ENCODE peak calls at places on chromosomes 11 and 22, in nine cellular contexts. One of them, this sample, is unnamed. For H3K4me1, the result is how much of the 10 kb centered on the place peaks cover.

GRCh38 chr11:123431619-123432018 is 1.6 kb downstream of the GRAMD1B start:
- DNase-seq in right lobe of liver: no peak
- DNase-seq in tibial artery: no peak
- DNase-seq in right atrium auricular region: no peak
- DNase-seq in transverse colon: no peak
- DNase-seq in CD8-positive, alpha-beta T cell: no peak
- DNase-seq in gastrocnemius medialis: no peak
- DNase-seq in mucosa of descending colon: no peak
- DNase-seq in foreskin keratinocyte: no peak
- DNase-seq in this sample: no peak

GRCh38 chr11:21121991-21122390 is 452.6 kb downstream of the NELL1 start:
- DNase-seq in right lobe of liver: no peak
- DNase-seq in tibial artery: no peak
- DNase-seq in right atrium auricular region: no peak
- DNase-seq in transverse colon: no peak
- DNase-seq in CD8-positive, alpha-beta T cell: no peak
- DNase-seq in gastrocnemius medialis: no peak
- DNase-seq in mucosa of descending colon: no peak
- DNase-seq in foreskin keratinocyte: no peak
- DNase-seq in this sample: no peak

GRCh38 chr11:66489636-66490035 is 9.4 kb downstream of the DPP3 start:
- DNase-seq in right lobe of liver: no peak
- DNase-seq in tibial artery: no peak
- DNase-seq in right atrium auricular region: no peak
- DNase-seq in transverse colon: no peak
- DNase-seq in CD8-positive, alpha-beta T cell: no peak
- DNase-seq in gastrocnemius medialis: no peak
- DNase-seq in mucosa of descending colon: no peak
- DNase-seq in foreskin keratinocyte: no peak
- DNase-seq in this sample: no peak

GRCh38 chr11:61908730-61909622 is 8.4 kb downstream of the RAB3IL1 start:
- DNase-seq in right lobe of liver: peak
- DNase-seq in tibial artery: no peak
- DNase-seq in right atrium auricular region: no peak
- DNase-seq in transverse colon: peak
- DNase-seq in CD8-positive, alpha-beta T cell: no peak
- DNase-seq in gastrocnemius medialis: peak
- DNase-seq in mucosa of descending colon: peak
- DNase-seq in foreskin keratinocyte: no peak
- DNase-seq in this sample: no peak

GRCh38 chr22:29487587-29487986 is 7.6 kb downstream of the NEFH start:
- DNase-seq in right lobe of liver: no peak
- DNase-seq in tibial artery: no peak
- DNase-seq in right atrium auricular region: no peak
- DNase-seq in transverse colon: no peak
- DNase-seq in CD8-positive, alpha-beta T cell: no peak
- DNase-seq in gastrocnemius medialis: no peak
- DNase-seq in mucosa of descending colon: no peak
- DNase-seq in foreskin keratinocyte: no peak
- DNase-seq in this sample: no peak

GRCh38 chr11:8228206-8228605 is 35.5 kb downstream of the LMO1 start:
- DNase-seq in right lobe of liver: no peak
- DNase-seq in tibial artery: no peak
- DNase-seq in right atrium auricular region: no peak
- DNase-seq in transverse colon: no peak
- DNase-seq in CD8-positive, alpha-beta T cell: no peak
- DNase-seq in gastrocnemius medialis: no peak
- DNase-seq in mucosa of descending colon: no peak
- DNase-seq in foreskin keratinocyte: no peak
- DNase-seq in this sample: peak

GRCh38 chr22:37082251-37082650 is 27.3 kb downstream of the TMPRSS6 start:
- DNase-seq in right lobe of liver: no peak
- DNase-seq in tibial artery: no peak
- DNase-seq in right atrium auricular region: no peak
- DNase-seq in transverse colon: no peak
- DNase-seq in CD8-positive, alpha-beta T cell: no peak
- DNase-seq in gastrocnemius medialis: no peak
- DNase-seq in mucosa of descending colon: no peak
- DNase-seq in foreskin keratinocyte: no peak
- DNase-seq in this sample: no peak

GRCh38 chr11:57458060-57458409 is 2.3 kb upstream of the RTN4RL2 start:
- DNase-seq in right lobe of liver: no peak
- DNase-seq in tibial artery: no peak
- DNase-seq in right atrium auricular region: no peak
- DNase-seq in transverse colon: no peak
- DNase-seq in CD8-positive, alpha-beta T cell: no peak
- DNase-seq in gastrocnemius medialis: no peak
- DNase-seq in mucosa of descending colon: no peak
- DNase-seq in foreskin keratinocyte: no peak
- DNase-seq in this sample: no peak

GRCh38 chr22:32558681-32559355 is 84.2 kb downstream of the FBXO7 start:
- DNase-seq in right lobe of liver: no peak
- DNase-seq in tibial artery: peak
- DNase-seq in right atrium auricular region: peak
- DNase-seq in transverse colon: peak
- DNase-seq in CD8-positive, alpha-beta T cell: no peak
- DNase-seq in gastrocnemius medialis: no peak
- DNase-seq in mucosa of descending colon: peak
- DNase-seq in foreskin keratinocyte: peak
- DNase-seq in this sample: no peak

GRCh38 chr11:78564889-78565467 is 9.7 kb downstream of the NARS2 start:
- DNase-seq in right lobe of liver: no peak
- DNase-seq in tibial artery: no peak
- DNase-seq in right atrium auricular region: no peak
- DNase-seq in transverse colon: no peak
- DNase-seq in CD8-positive, alpha-beta T cell: no peak
- DNase-seq in gastrocnemius medialis: no peak
- DNase-seq in mucosa of descending colon: no peak
- DNase-seq in foreskin keratinocyte: no peak
- DNase-seq in this sample: no peak

GRCh38 chr22:17811119-17811518 is 36.9 kb upstream of the BID start:
- DNase-seq in right lobe of liver: no peak
- DNase-seq in tibial artery: no peak
- DNase-seq in right atrium auricular region: no peak
- DNase-seq in transverse colon: no peak
- DNase-seq in CD8-positive, alpha-beta T cell: no peak
- DNase-seq in gastrocnemius medialis: no peak
- DNase-seq in mucosa of descending colon: no peak
- DNase-seq in foreskin keratinocyte: no peak
- DNase-seq in this sample: no peak

GRCh38 chr11:104899226-104899625 is 966 bp upstream of the CASP12 start:
- DNase-seq in right lobe of liver: no peak
- DNase-seq in tibial artery: no peak
- DNase-seq in right atrium auricular region: no peak
- DNase-seq in transverse colon: no peak
- DNase-seq in CD8-positive, alpha-beta T cell: no peak
- DNase-seq in gastrocnemius medialis: no peak
- DNase-seq in mucosa of descending colon: no peak
- DNase-seq in foreskin keratinocyte: no peak
- DNase-seq in this sample: no peak

GRCh38 chr22:38097557-38098409 is 12.7 kb downstream of the BAIAP2L2 start:
- DNase-seq in right lobe of liver: peak
- DNase-seq in tibial artery: no peak
- DNase-seq in right atrium auricular region: no peak
- DNase-seq in transverse colon: no peak
- DNase-seq in CD8-positive, alpha-beta T cell: no peak
- DNase-seq in gastrocnemius medialis: no peak
- DNase-seq in mucosa of descending colon: peak
- DNase-seq in foreskin keratinocyte: no peak
- DNase-seq in this sample: no peak

GRCh38 chr22:21447694-21448402 is 19.3 kb upstream of the TMEM191C start:
- DNase-seq in right lobe of liver: peak
- DNase-seq in tibial artery: peak
- DNase-seq in right atrium auricular region: no peak
- DNase-seq in transverse colon: no peak
- DNase-seq in CD8-positive, alpha-beta T cell: no peak
- DNase-seq in gastrocnemius medialis: no peak
- DNase-seq in mucosa of descending colon: peak
- DNase-seq in foreskin keratinocyte: no peak
- DNase-seq in this sample: peak
- TF ChIP-seq CTCF in right lobe of liver: no peak
- TF ChIP-seq CTCF in tibial artery: no peak
- TF ChIP-seq CTCF in right atrium auricular region: no peak
- TF ChIP-seq CTCF in transverse colon: no peak
- TF ChIP-seq CTCF in CD8-positive, alpha-beta T cell: no peak
- TF ChIP-seq CTCF in gastrocnemius medialis: no peak
- TF ChIP-seq CTCF in mucosa of descending colon: no peak
- TF ChIP-seq CTCF in foreskin keratinocyte: peak
- TF ChIP-seq CTCF in this sample: no peak

GRCh38 chr11:44914105-44914504 is 36.6 kb downstream of the TP53I11 start:
- DNase-seq in right lobe of liver: no peak
- DNase-seq in tibial artery: no peak
- DNase-seq in right atrium auricular region: no peak
- DNase-seq in transverse colon: no peak
- DNase-seq in CD8-positive, alpha-beta T cell: no peak
- DNase-seq in gastrocnemius medialis: no peak
- DNase-seq in mucosa of descending colon: no peak
- DNase-seq in foreskin keratinocyte: no peak
- DNase-seq in this sample: no peak
- H3K4me1 ChIP-seq in right lobe of liver: under half
- H3K4me1 ChIP-seq in tibial artery: under half
- H3K4me1 ChIP-seq in right atrium auricular region: under half
- H3K4me1 ChIP-seq in transverse colon: under half
- H3K4me1 ChIP-seq in CD8-positive, alpha-beta T cell: under half
- H3K4me1 ChIP-seq in gastrocnemius medialis: under half
- H3K4me1 ChIP-seq in mucosa of descending colon: under half
- H3K4me1 ChIP-seq in foreskin keratinocyte: under half
- H3K4me1 ChIP-seq in this sample: under half

DNA sequence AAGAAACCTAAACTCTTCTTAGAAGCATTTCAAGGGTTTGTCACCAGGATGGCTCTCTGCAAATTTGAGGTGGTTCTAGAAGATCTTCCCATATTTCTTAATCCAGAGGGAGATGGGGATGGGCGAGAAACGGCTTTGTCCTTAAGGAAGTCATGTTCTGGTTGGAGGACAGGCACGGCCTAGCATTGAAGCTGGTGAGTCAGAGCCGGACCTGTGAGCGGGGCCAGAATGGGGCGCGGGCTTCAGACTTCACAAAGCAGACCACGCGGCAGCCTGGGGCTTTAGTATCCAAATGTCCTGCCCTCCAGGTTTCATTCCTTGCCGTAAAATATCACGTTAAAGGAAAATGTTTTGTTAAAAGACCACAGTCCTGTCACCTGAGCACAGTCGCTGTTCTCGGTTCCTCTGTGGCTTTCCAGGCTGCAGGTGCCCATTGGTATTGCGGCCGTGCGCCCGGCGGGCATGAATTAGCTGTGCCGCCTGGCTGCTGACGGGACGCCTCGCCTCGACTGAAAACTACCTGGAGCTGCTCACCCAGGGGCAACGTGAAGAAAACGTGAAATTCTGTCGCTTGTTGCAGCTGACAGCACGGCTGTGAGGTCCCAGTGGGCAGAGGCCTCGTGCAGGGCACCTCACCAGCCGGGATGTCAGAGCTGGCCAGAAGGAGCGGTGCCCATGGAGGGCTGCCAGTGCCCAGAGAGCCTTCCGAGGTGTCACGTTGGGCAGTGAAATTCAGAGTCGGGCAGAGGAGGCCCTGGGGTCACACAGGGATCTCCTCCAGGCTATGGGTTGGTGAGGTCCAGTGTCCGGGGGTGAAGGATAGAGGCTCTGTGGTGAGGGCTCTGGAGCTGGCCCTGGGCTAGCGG is 59.0 kb downstream of the LRP5 start:
- DNase-seq in right lobe of liver: peak
- DNase-seq in tibial artery: peak
- DNase-seq in right atrium auricular region: peak
- DNase-seq in transverse colon: peak
- DNase-seq in CD8-positive, alpha-beta T cell: no peak
- DNase-seq in gastrocnemius medialis: no peak
- DNase-seq in mucosa of descending colon: peak
- DNase-seq in foreskin keratinocyte: no peak
- DNase-seq in this sample: no peak
- TF ChIP-seq CTCF in right lobe of liver: no peak
- TF ChIP-seq CTCF in tibial artery: no peak
- TF ChIP-seq CTCF in right atrium auricular region: no peak
- TF ChIP-seq CTCF in transverse colon: no peak
- TF ChIP-seq CTCF in CD8-positive, alpha-beta T cell: no peak
- TF ChIP-seq CTCF in gastrocnemius medialis: no peak
- TF ChIP-seq CTCF in mucosa of descending colon: no peak
- TF ChIP-seq CTCF in foreskin keratinocyte: no peak
- TF ChIP-seq CTCF in this sample: no peak

GRCh38 chr11:65419773-65420481 is 2.7 kb upstream of the NEAT1 start:
- DNase-seq in right lobe of liver: peak
- DNase-seq in tibial artery: peak
- DNase-seq in right atrium auricular region: peak
- DNase-seq in transverse colon: peak
- DNase-seq in CD8-positive, alpha-beta T cell: peak
- DNase-seq in gastrocnemius medialis: peak
- DNase-seq in mucosa of descending colon: peak
- DNase-seq in foreskin keratinocyte: no peak
- DNase-seq in this sample: peak
- H3K4me1 ChIP-seq in right lobe of liver: under half
- H3K4me1 ChIP-seq in tibial artery: under half
- H3K4me1 ChIP-seq in right atrium auricular region: half or more
- H3K4me1 ChIP-seq in transverse colon: under half
- H3K4me1 ChIP-seq in CD8-positive, alpha-beta T cell: half or more
- H3K4me1 ChIP-seq in gastrocnemius medialis: under half
- H3K4me1 ChIP-seq in mucosa of descending colon: half or more
- H3K4me1 ChIP-seq in foreskin keratinocyte: under half
- H3K4me1 ChIP-seq in this sample: under half

This sample was measured in upper lobe of right lung.